ENCODE peak calls at places on chromosome 21, in four cellular contexts. B is type B pancreatic cell, E is ELR, W is natural killer cell. F is an unnamed sample.
A peak's percentile ranks its signal among the peaks of the same experiment; 100 is the strongest.

GRCh38 chr21:46498335-46499050 is 39.8 kb downstream of the DIP2A start:
- DNase-seq in B (no peak), E (peak; percentile 72), W (no peak), F (no peak)

GRCh38 chr21:28253378-28253777 is 739.3 kb downstream of the LTN1 start:
- DNase-seq in B (no peak), E (peak; percentile 89), W (no peak), F (no peak)

GRCh38 chr21:36551731-36552457 is 72.0 kb upstream of the CLDN14 start:
- DNase-seq in B (no peak), E (peak; percentile 36), W (no peak), F (no peak)

GRCh38 chr21:36716836-36717235 is 17.9 kb downstream of the SIM2 start:
- DNase-seq in B (no peak), E (no peak), W (no peak), F (no peak)

GRCh38 chr21:41764558-41765392 is 2.1 kb downstream of the RIPK4 start:
- DNase-seq in B (no peak), E (no peak), W (no peak), F (no peak)

GRCh38 chr21:36246080-36246631 is 73.8 kb upstream of the MORC3 start:
- DNase-seq in B (no peak), E (no peak), W (no peak), F (peak; percentile 56)

GRCh38 chr21:37149411-37149810 is 76.4 kb downstream of the TTC3 start:
- DNase-seq in B (no peak), E (peak; percentile 43), W (no peak), F (no peak)

GRCh38 chr21:14880922-14881321 is 183.9 kb downstream of the NRIP1 start:
- DNase-seq in B (no peak), E (peak; percentile 94), W (no peak), F (no peak)

GRCh38 chr21:35217504-35218060 is 168.5 kb upstream of the RUNX1 start:
- DNase-seq in B (no peak), E (peak; percentile 97), W (no peak), F (no peak)

GRCh38 chr21:14617040-14617393 is 70.9 kb upstream of the SAMSN1 start:
- DNase-seq in B (no peak), E (no peak), W (no peak), F (no peak)

GRCh38 chr21:45866473-45867010 is 115.0 kb upstream of the COL6A1 start:
- DNase-seq in B (no peak), E (no peak), W (no peak), F (no peak)

F was measured in colonic mucosa.